ENCODE peak calls at places on chromosomes 4 and X, in nine cellular contexts. L is NCI-H1092; Z is hippocampal formation; F is stimulated activated CD4-positive, alpha-beta T cell treated with anti-CD3 and anti-CD28 coated beads, Interleukin-1b, Interleukin-23, amount 100 ng/mL, for 1 hour; T is fibroblast of mammary gland; E is AG04450; W is GM06990; J is naive B cell; Y is SK-N-MC. O is an unnamed sample.

GRCh38 chrX:106036716-106037115 is 1.8 kb downstream of the SERPINA7 start:
- DNase-seq in L (no peak), Z (no peak), F (no peak), T (no peak), E (no peak), W (no peak), J (no peak), Y (no peak), O (no peak)

GRCh38 chr4:27684501-27685077 is 823.9 kb downstream of the STIM2 start:
- DNase-seq in L (peak), Z (peak), F (no peak), T (peak), E (no peak), W (no peak), J (no peak), Y (no peak), O (peak)

GRCh38 chr4:137545461-137545861 is 13.2 kb upstream of the PCDH18 start:
- DNase-seq in L (no peak), Z (no peak), F (no peak), T (peak), E (peak), W (no peak), J (no peak), Y (no peak), O (peak)

GRCh38 chr4:92215471-92215870 is 88.3 kb upstream of the GRID2 start:
- DNase-seq in L (no peak), Z (no peak), F (no peak), T (no peak), E (no peak), W (no peak), J (no peak), Y (no peak), O (no peak)

GRCh38 chr4:25440478-25441030 is 63.5 kb downstream of the ANAPC4 start:
- DNase-seq in L (peak), Z (peak), F (no peak), T (no peak), E (no peak), W (no peak), J (no peak), Y (no peak), O (no peak)

GRCh38 chr4:148415500-148415899 is 26.7 kb downstream of the NR3C2 start:
- DNase-seq in L (no peak), Z (no peak), F (no peak), T (peak), E (no peak), W (no peak), J (no peak), Y (no peak), O (peak)

GRCh38 chr4:123892368-123892961 is 495.9 kb downstream of the SPRY1 start:
- DNase-seq in L (no peak), Z (no peak), F (no peak), T (peak), E (no peak), W (no peak), J (no peak), Y (no peak), O (peak)

GRCh38 chrX:130145123-130145522 is 20.5 kb downstream of the AIFM1 start:
- DNase-seq in L (no peak), Z (no peak), F (no peak), T (no peak), E (no peak), W (no peak), J (no peak), Y (no peak), O (no peak)

GRCh38 chr4:53902786-53903185 is 161.6 kb downstream of the CHIC2 start:
- DNase-seq in L (no peak), Z (no peak), F (no peak), T (peak), E (no peak), W (no peak), J (no peak), Y (no peak), O (no peak)

GRCh38 chr4:113952452-113953029 is 26.9 kb downstream of the ARSJ start:
- DNase-seq in L (peak), Z (no peak), F (no peak), T (peak), E (no peak), W (peak), J (peak), Y (no peak), O (peak)

GRCh38 chr4:153750197-153750817 is 9.5 kb downstream of the RNF175 start:
- DNase-seq in L (peak), Z (peak), F (peak), T (peak), E (peak), W (peak), J (peak), Y (no peak), O (peak)

O was measured in GM23248.